ENCODE peak calls at places on chromosomes 4 and X, in five cellular contexts. E, T, U, X and Y are unnamed samples.

GRCh38 chr4:21469438-21470032 is 479.0 kb downstream of the KCNIP4 start:
- DNase-seq in T (no peak), U (peak), X (peak), E (peak), Y (peak)

GRCh38 chr4:801436-802124 is 24.3 kb downstream of the CPLX1 start:
- DNase-seq in T (no peak), U (no peak), X (no peak), E (no peak), Y (no peak)

GRCh38 chrX:154135458-154136229 is 8.4 kb upstream of the OPN1LW start:
- DNase-seq in X (peak), E (no peak), T (no peak), U (no peak), Y (no peak)

GRCh38 chrX:2508648-2509335 is 8.0 kb upstream of the DHRSX start:
- DNase-seq in U (no peak), T (no peak), E (no peak), X (no peak), Y (no peak)

GRCh38 chr4:124937993-124938392 is 225.5 kb upstream of the ANKRD50 start:
- DNase-seq in U (no peak), T (no peak), E (no peak), X (no peak), Y (no peak)

GRCh38 chr4:155572106-155572703 is 94.4 kb upstream of the GUCY1A1 start:
- DNase-seq in X (no peak), E (peak), T (no peak), U (peak), Y (no peak)

GRCh38 chr4:7710576-7711329 is 228.9 kb downstream of the AFAP1 start:
- DNase-seq in E (no peak), X (no peak), T (peak), U (no peak), Y (no peak)

GRCh38 chr4:148515248-148515647 is 73.0 kb upstream of the NR3C2 start:
- DNase-seq in U (no peak), T (no peak), E (peak), X (peak), Y (no peak)

GRCh38 chr4:140743194-140743931 is 12.8 kb downstream of the TBC1D9 start:
- DNase-seq in X (peak), U (peak), E (peak), T (no peak), Y (peak)

GRCh38 chr4:124839786-124840390 is 127.4 kb upstream of the ANKRD50 start:
- DNase-seq in E (peak), T (no peak), U (no peak), X (no peak), Y (no peak)

GRCh38 chrX:70525733-70526132 is 81.1 kb downstream of the DLG3 start:
- DNase-seq in E (peak), U (no peak), X (peak), T (no peak), Y (no peak)

GRCh38 chr4:177308125-177308524 is 1.5 kb upstream of the NEIL3 start:
- DNase-seq in X (peak), U (no peak), E (peak), T (no peak), Y (no peak)

GRCh38 chrX:10971176-10971575 is 140.0 kb upstream of the HCCS start:
- DNase-seq in E (no peak), U (no peak), X (no peak), T (no peak), Y (no peak)

DNA sequence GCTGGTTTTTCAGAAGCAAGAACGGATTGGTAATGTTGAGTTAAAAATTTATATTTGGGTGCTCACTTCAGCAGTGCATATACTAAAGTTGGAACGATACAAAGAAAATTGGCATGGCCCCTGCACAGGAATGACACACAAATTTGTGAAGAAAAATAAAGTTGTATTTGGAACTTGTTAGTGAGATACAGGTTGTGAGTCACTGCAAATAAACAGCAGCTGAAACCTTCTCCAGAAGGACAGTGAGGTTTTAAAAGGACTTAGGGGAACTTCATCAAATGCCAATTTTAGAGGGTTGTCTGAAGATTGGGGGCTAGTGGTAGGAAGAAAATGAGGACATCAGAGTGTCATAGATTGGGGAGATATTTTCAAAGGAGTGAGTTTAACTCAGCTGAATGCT is 79.7 kb upstream of the ELOVL6 start:
- DNase-seq in E (peak), T (no peak), U (no peak), X (peak), Y (no peak)
- TF ChIP-seq CTCF in E (no peak), T (no peak), U (no peak), X (no peak), Y (no peak)

GRCh38 chr4:146507607-146508006 is 14.1 kb downstream of the SLC10A7 start:
- DNase-seq in X (no peak), T (no peak), E (peak), U (no peak), Y (no peak)

GRCh38 chr4:146511381-146511780 is 10.4 kb downstream of the SLC10A7 start:
- DNase-seq in U (no peak), X (no peak), T (no peak), E (no peak), Y (no peak)

GRCh38 chr4:146508229-146508939 is 13.4 kb downstream of the SLC10A7 start:
- DNase-seq in X (no peak), U (no peak), T (no peak), E (no peak), Y (no peak)

GRCh38 chr4:146513548-146513947 is 8.2 kb downstream of the SLC10A7 start:
- DNase-seq in T (no peak), X (no peak), U (no peak), E (no peak), Y (no peak)

DNA sequence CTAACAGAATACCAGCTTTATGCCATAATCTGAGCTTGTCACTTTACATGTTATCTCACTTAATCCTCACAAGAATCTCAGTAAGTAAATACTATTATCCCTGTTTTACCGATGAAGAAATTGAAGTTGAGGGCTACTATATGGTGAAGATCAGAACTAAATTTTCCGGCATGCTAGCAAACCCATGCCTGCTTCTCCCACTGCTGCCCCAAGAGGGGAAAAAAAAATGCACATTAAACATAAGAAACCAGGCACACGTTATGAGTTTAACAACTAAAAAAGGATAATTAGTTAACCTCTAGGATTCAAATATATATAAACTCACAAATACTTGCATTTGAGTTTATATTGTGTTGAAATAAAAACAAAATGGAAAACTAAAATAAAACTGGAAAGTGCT is 10.8 kb downstream of the SLC10A7 start:
- DNase-seq in E (no peak), U (no peak), T (no peak), X (no peak), Y (no peak)
- TF ChIP-seq CTCF in E (peak), U (no peak), T (no peak), X (peak), Y (no peak)

GRCh38 chr4:69383281-69383680 is 103.0 kb downstream of the UGT2B28 start:
- DNase-seq in T (no peak), U (no peak), E (no peak), X (no peak), Y (no peak)

GRCh38 chr4:69376450-69376849 is 96.2 kb downstream of the UGT2B28 start:
- DNase-seq in E (no peak), X (no peak), T (no peak), U (no peak), Y (no peak)

GRCh38 chr4:69377562-69377961 is 97.3 kb downstream of the UGT2B28 start:
- DNase-seq in X (no peak), E (no peak), T (no peak), U (no peak), Y (no peak)
- TF ChIP-seq CTCF in X (no peak), E (no peak), T (no peak), U (no peak), Y (no peak)

GRCh38 chr4:78592104-78592783 is 40.7 kb downstream of the ANXA3 start:
- DNase-seq in T (no peak), X (peak), E (peak), U (no peak), Y (peak)
- TF ChIP-seq CTCF in T (no peak), X (peak), E (peak), U (peak), Y (peak)